ENCODE peak calls at places on chromosome 5, in four cellular contexts. One of them, this sample, is unnamed.

GRCh38 chr5:79886940-79887339 is 104.1 kb downstream of the MTX3 start:
- DNase-seq in SK-N-SH: no peak
- DNase-seq in HepG2: no peak
- DNase-seq in A549: no peak
- DNase-seq in this sample: no peak

GRCh38 chr5:177495243-177496060 is 2.0 kb downstream of the PDLIM7 start:
- DNase-seq in A549: no peak
- DNase-seq in HepG2: peak
- DNase-seq in SK-N-SH: peak
- DNase-seq in this sample: no peak

GRCh38 chr5:175856408-175856807 is 15.0 kb upstream of the CPLX2 start:
- DNase-seq in SK-N-SH: no peak
- DNase-seq in A549: no peak
- DNase-seq in HepG2: no peak
- DNase-seq in this sample: no peak

GRCh38 chr5:149764086-149764485 is 34.0 kb downstream of the PPARGC1B start:
- DNase-seq in SK-N-SH: no peak
- DNase-seq in HepG2: no peak
- DNase-seq in A549: no peak
- DNase-seq in this sample: no peak

GRCh38 chr5:151896041-151896691 is 28.5 kb downstream of the GLRA1 start:
- DNase-seq in HepG2: no peak
- DNase-seq in A549: no peak
- DNase-seq in SK-N-SH: no peak
- DNase-seq in this sample: no peak

GRCh38 chr5:80408475-80408875 is 611 bp downstream of the ZFYVE16 start:
- DNase-seq in SK-N-SH: peak
- DNase-seq in HepG2: peak
- DNase-seq in A549: peak
- DNase-seq in this sample: no peak

GRCh38 chr5:108801301-108801700 is 53.6 kb downstream of the FER start:
- DNase-seq in SK-N-SH: no peak
- DNase-seq in A549: no peak
- DNase-seq in HepG2: no peak
- DNase-seq in this sample: no peak

GRCh38 chr5:10645671-10646070 is 81.8 kb downstream of the ANKRD33B start:
- DNase-seq in SK-N-SH: no peak
- DNase-seq in HepG2: no peak
- DNase-seq in A549: no peak
- DNase-seq in this sample: no peak

GRCh38 chr5:143577554-143577953 is 174.1 kb upstream of the NR3C1 start:
- DNase-seq in SK-N-SH: no peak
- DNase-seq in A549: no peak
- DNase-seq in HepG2: no peak
- DNase-seq in this sample: no peak

GRCh38 chr5:97112212-97112611 is 30.2 kb downstream of the LIX1 start:
- DNase-seq in SK-N-SH: no peak
- DNase-seq in HepG2: no peak
- DNase-seq in A549: no peak
- DNase-seq in this sample: no peak

GRCh38 chr5:82707741-82708140 is 369.5 kb downstream of the TMEM167A start:
- DNase-seq in A549: no peak
- DNase-seq in SK-N-SH: no peak
- DNase-seq in HepG2: peak
- DNase-seq in this sample: no peak

GRCh38 chr5:112634796-112635195 is 102.9 kb upstream of the APC start:
- DNase-seq in HepG2: no peak
- DNase-seq in SK-N-SH: no peak
- DNase-seq in A549: no peak
- DNase-seq in this sample: no peak

GRCh38 chr5:80181618-80182211 is 74.1 kb downstream of the SERINC5 start:
- DNase-seq in HepG2: peak
- DNase-seq in SK-N-SH: no peak
- DNase-seq in A549: peak
- DNase-seq in this sample: peak

GRCh38 chr5:98292496-98292895 is 481.0 kb upstream of the RGMB start:
- DNase-seq in SK-N-SH: no peak
- DNase-seq in A549: no peak
- DNase-seq in HepG2: no peak
- DNase-seq in this sample: no peak

GRCh38 chr5:167245871-167246270 is 1045.6 kb upstream of the WWC1 start:
- DNase-seq in A549: no peak
- DNase-seq in SK-N-SH: no peak
- DNase-seq in HepG2: no peak
- DNase-seq in this sample: no peak

GRCh38 chr5:132830436-132831094 is at the start of gene SHROOM1:
- DNase-seq in HepG2: peak
- DNase-seq in A549: peak
- DNase-seq in SK-N-SH: peak
- DNase-seq in this sample: peak

GRCh38 chr5:18553269-18553668 is 919.0 kb downstream of the TAF11L14 start:
- DNase-seq in A549: peak
- DNase-seq in HepG2: no peak
- DNase-seq in SK-N-SH: no peak
- DNase-seq in this sample: no peak

GRCh38 chr5:143714629-143715028 is 97.3 kb upstream of the HMHB1 start:
- DNase-seq in HepG2: no peak
- DNase-seq in A549: no peak
- DNase-seq in SK-N-SH: no peak
- DNase-seq in this sample: no peak

GRCh38 chr5:33180900-33181299 is 259.9 kb upstream of the TARS1 start:
- DNase-seq in A549: peak
- DNase-seq in SK-N-SH: no peak
- DNase-seq in HepG2: no peak
- DNase-seq in this sample: peak

GRCh38 chr5:157485811-157486739 is 26.1 kb downstream of the NIPAL4 start:
- DNase-seq in SK-N-SH: no peak
- DNase-seq in A549: no peak
- DNase-seq in HepG2: no peak
- DNase-seq in this sample: no peak

GRCh38 chr5:80238078-80238477 is 17.8 kb downstream of the SERINC5 start:
- DNase-seq in HepG2: no peak
- DNase-seq in SK-N-SH: no peak
- DNase-seq in A549: no peak
- DNase-seq in this sample: no peak

GRCh38 chr5:141050622-141051525 is at the start of gene PCDHB1:
- DNase-seq in SK-N-SH: peak
- DNase-seq in A549: no peak
- DNase-seq in HepG2: no peak
- DNase-seq in this sample: no peak

GRCh38 chr5:77309140-77309539 is 98.7 kb downstream of the PDE8B start:
- DNase-seq in HepG2: no peak
- DNase-seq in SK-N-SH: no peak
- DNase-seq in A549: no peak
- DNase-seq in this sample: no peak

GRCh38 chr5:31114817-31115216 is 78.7 kb upstream of the CDH6 start:
- DNase-seq in A549: no peak
- DNase-seq in HepG2: no peak
- DNase-seq in SK-N-SH: no peak
- DNase-seq in this sample: no peak

GRCh38 chr5:87900419-87900818 is 368.2 kb downstream of the TMEM161B start:
- DNase-seq in SK-N-SH: no peak
- DNase-seq in HepG2: no peak
- DNase-seq in A549: no peak
- DNase-seq in this sample: no peak

GRCh38 chr5:38468978-38469706 is 87.3 kb downstream of the LIFR start:
- DNase-seq in HepG2: no peak
- DNase-seq in SK-N-SH: no peak
- DNase-seq in A549: no peak
- DNase-seq in this sample: no peak

GRCh38 chr5:157478726-157479125 is 18.7 kb downstream of the NIPAL4 start:
- DNase-seq in SK-N-SH: no peak
- DNase-seq in A549: no peak
- DNase-seq in HepG2: no peak
- DNase-seq in this sample: no peak

GRCh38 chr5:177040814-177041410 is 18.4 kb downstream of the ZNF346 start:
- DNase-seq in HepG2: no peak
- DNase-seq in SK-N-SH: no peak
- DNase-seq in A549: no peak
- DNase-seq in this sample: no peak

GRCh38 chr5:178854284-178854683 is 5.5 kb upstream of the ZNF354B start:
- DNase-seq in HepG2: no peak
- DNase-seq in A549: no peak
- DNase-seq in SK-N-SH: no peak
- DNase-seq in this sample: no peak

GRCh38 chr5:178180141-178180863 is 6.9 kb downstream of the GMCL2 start:
- DNase-seq in A549: no peak
- DNase-seq in HepG2: no peak
- DNase-seq in SK-N-SH: no peak
- DNase-seq in this sample: no peak

GRCh38 chr5:65506961-65507360 is 25.2 kb upstream of the ADAMTS6 start:
- DNase-seq in A549: no peak
- DNase-seq in HepG2: no peak
- DNase-seq in SK-N-SH: peak
- DNase-seq in this sample: no peak

GRCh38 chr5:82275267-82275664 is 2.9 kb downstream of the RPS23 start:
- DNase-seq in A549: no peak
- DNase-seq in HepG2: no peak
- DNase-seq in SK-N-SH: no peak
- DNase-seq in this sample: no peak

GRCh38 chr5:14136228-14136627 is 6.9 kb upstream of the TRIO start:
- DNase-seq in A549: no peak
- DNase-seq in SK-N-SH: no peak
- DNase-seq in HepG2: no peak
- DNase-seq in this sample: no peak

GRCh38 chr5:3351581-3352442 is 243.8 kb upstream of the IRX1 start:
- DNase-seq in HepG2: no peak
- DNase-seq in SK-N-SH: no peak
- DNase-seq in A549: no peak
- DNase-seq in this sample: no peak

GRCh38 chr5:78597068-78597857 is 51.3 kb downstream of the LHFPL2 start:
- DNase-seq in A549: peak
- DNase-seq in HepG2: peak
- DNase-seq in SK-N-SH: no peak
- DNase-seq in this sample: no peak

GRCh38 chr5:151469992-151470391 is 22.6 kb downstream of the SLC36A1 start:
- DNase-seq in A549: no peak
- DNase-seq in HepG2: no peak
- DNase-seq in SK-N-SH: no peak
- DNase-seq in this sample: no peak

GRCh38 chr5:74067748-74068541 is 441.9 kb downstream of the ARHGEF28 start:
- DNase-seq in SK-N-SH: no peak
- DNase-seq in A549: peak
- DNase-seq in HepG2: no peak
- DNase-seq in this sample: peak
- TF ChIP-seq MAX in SK-N-SH: no peak
- TF ChIP-seq MAX in A549: no peak
- TF ChIP-seq MAX in HepG2: no peak
- TF ChIP-seq MAX in this sample: no peak

GRCh38 chr5:168290902-168291280 is 554 bp upstream of the WWC1 start:
- DNase-seq in SK-N-SH: no peak
- DNase-seq in HepG2: no peak
- DNase-seq in A549: no peak
- DNase-seq in this sample: no peak

GRCh38 chr5:168295574-168296201 is 4.2 kb downstream of the WWC1 start:
- DNase-seq in SK-N-SH: peak
- DNase-seq in A549: peak
- DNase-seq in HepG2: no peak
- DNase-seq in this sample: no peak

GRCh38 chr5:168292783-168293696 is 1.6 kb downstream of the WWC1 start:
- DNase-seq in HepG2: no peak
- DNase-seq in A549: no peak
- DNase-seq in SK-N-SH: peak
- DNase-seq in this sample: no peak

GRCh38 chr5:168291281-168291960 is at the start of gene WWC1:
- DNase-seq in SK-N-SH: peak
- DNase-seq in HepG2: peak
- DNase-seq in A549: peak
- DNase-seq in this sample: peak

DNA sequence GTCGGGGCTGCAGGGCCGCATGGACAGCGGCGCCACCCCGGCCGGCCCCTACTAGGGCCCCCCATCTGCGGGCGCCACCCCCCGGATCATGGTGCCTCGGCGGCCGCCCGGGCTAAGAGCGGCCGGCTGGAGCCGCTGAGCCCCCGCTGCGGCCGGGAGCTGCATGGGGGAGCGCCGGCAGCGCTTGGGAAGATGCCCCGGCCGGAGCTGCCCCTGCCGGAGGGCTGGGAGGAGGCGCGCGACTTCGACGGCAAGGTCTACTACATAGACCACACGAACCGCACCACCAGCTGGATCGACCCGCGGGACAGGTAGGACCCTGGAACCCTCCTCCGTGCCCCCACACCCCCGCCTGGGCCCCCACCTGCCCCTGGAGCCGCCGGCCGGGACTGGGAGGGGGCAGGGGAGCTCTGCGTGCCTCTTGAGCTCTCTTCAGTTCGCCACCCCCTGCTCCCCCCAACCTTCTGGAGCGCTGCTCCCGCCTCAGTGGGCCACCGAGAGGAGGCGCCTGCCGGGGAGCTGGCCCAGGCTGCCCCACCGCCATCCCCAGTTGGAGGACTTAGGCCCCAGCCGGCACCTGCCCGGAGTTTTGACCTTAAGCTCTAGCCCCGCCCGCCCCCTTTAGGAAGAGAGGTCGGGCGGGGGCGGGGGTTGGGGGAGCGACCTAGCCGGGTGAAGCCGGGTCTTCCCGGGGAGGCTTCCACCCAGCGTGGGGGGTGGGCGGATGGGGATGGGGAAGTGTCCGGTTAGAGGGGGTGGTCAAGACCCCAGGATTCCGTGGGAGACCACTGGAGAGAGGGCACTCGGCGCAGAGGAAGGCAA is 727 bp downstream of the WWC1 start:
- DNase-seq in A549: no peak
- DNase-seq in SK-N-SH: peak
- DNase-seq in HepG2: no peak
- DNase-seq in this sample: no peak
- H3K4me3 ChIP-seq in A549: peak
- H3K4me3 ChIP-seq in SK-N-SH: peak
- H3K4me3 ChIP-seq in HepG2: peak
- H3K4me3 ChIP-seq in this sample: peak

GRCh38 chr5:585556-585955 is 26.6 kb upstream of the CEP72 start:
- DNase-seq in A549: no peak
- DNase-seq in SK-N-SH: no peak
- DNase-seq in HepG2: no peak
- DNase-seq in this sample: no peak
- TF ChIP-seq RAD21 in A549: no peak
- TF ChIP-seq RAD21 in SK-N-SH: no peak
- TF ChIP-seq RAD21 in HepG2: no peak
- TF ChIP-seq RAD21 in this sample: no peak

DNA sequence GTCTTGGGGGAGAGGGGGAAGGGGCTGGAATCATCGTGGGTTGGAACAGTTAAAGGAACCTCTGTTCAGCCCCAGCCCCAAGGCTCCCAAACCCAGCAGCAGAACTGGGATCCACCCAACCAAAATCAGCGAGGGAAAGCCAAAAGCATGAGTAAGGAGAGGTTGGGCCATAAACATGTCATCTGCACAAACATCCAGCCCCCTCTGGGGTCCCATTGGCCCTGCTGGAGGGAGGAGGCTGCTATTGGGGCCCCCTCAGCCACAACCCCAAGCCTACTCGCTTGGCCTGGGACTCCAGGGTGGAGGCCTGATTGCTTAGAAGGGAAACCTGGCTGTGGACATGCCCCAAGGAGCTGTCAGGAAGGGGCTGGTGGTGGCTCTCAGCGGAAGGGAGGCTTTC is 154.9 kb downstream of the FGF18 start:
- DNase-seq in HepG2: no peak
- DNase-seq in SK-N-SH: no peak
- DNase-seq in A549: no peak
- DNase-seq in this sample: no peak
- TF ChIP-seq MAX in HepG2: no peak
- TF ChIP-seq MAX in SK-N-SH: no peak
- TF ChIP-seq MAX in A549: no peak
- TF ChIP-seq MAX in this sample: no peak